ENCODE peak calls at places on chromosomes 7 and 10, in six cellular contexts. One of them, this sample, is unnamed.

GRCh38 chr7:151139071-151139521 is 28.4 kb downstream of the GBX1 start:
- DNase-seq in NCI-H1105 treated with DMSO at 0.1 percent for 48 hours: no peak
- DNase-seq in NCI-H2029: no peak
- DNase-seq in astrocyte: no peak
- DNase-seq in M059J: no peak
- DNase-seq in NCI-H1092: no peak
- DNase-seq in this sample: no peak

GRCh38 chr7:73448609-73449008 is 15.0 kb downstream of the FZD9 start:
- DNase-seq in NCI-H1105 treated with DMSO at 0.1 percent for 48 hours: no peak
- DNase-seq in NCI-H2029: no peak
- DNase-seq in astrocyte: no peak
- DNase-seq in M059J: no peak
- DNase-seq in NCI-H1092: no peak
- DNase-seq in this sample: no peak

GRCh38 chr10:95333997-95334792 is 43.4 kb upstream of the PDLIM1 start:
- DNase-seq in NCI-H1105 treated with DMSO at 0.1 percent for 48 hours: no peak
- DNase-seq in NCI-H2029: no peak
- DNase-seq in astrocyte: peak; percentile 92
- DNase-seq in M059J: peak; percentile 98
- DNase-seq in NCI-H1092: no peak
- DNase-seq in this sample: peak; percentile 85

GRCh38 chr7:44978511-44979366 is at the start of gene MYO1G:
- DNase-seq in NCI-H1105 treated with DMSO at 0.1 percent for 48 hours: no peak
- DNase-seq in NCI-H2029: no peak
- DNase-seq in astrocyte: no peak
- DNase-seq in M059J: no peak
- DNase-seq in NCI-H1092: no peak
- DNase-seq in this sample: no peak

GRCh38 chr10:62082729-62083412 is 181.4 kb downstream of the ARID5B start:
- DNase-seq in NCI-H1105 treated with DMSO at 0.1 percent for 48 hours: no peak
- DNase-seq in NCI-H2029: no peak
- DNase-seq in astrocyte: peak; percentile 69
- DNase-seq in M059J: peak; percentile 34
- DNase-seq in NCI-H1092: no peak
- DNase-seq in this sample: no peak

GRCh38 chr7:117127585-117128168 is 174.4 kb downstream of the ST7 start:
- DNase-seq in NCI-H1105 treated with DMSO at 0.1 percent for 48 hours: peak; percentile 63
- DNase-seq in NCI-H2029: peak; percentile 58
- DNase-seq in astrocyte: peak; percentile 35
- DNase-seq in M059J: peak; percentile 72
- DNase-seq in NCI-H1092: peak; percentile 49
- DNase-seq in this sample: peak; percentile 73

GRCh38 chr7:16960566-16960965 is 78.8 kb upstream of the AGR3 start:
- DNase-seq in NCI-H1105 treated with DMSO at 0.1 percent for 48 hours: no peak
- DNase-seq in NCI-H2029: no peak
- DNase-seq in astrocyte: no peak
- DNase-seq in M059J: no peak
- DNase-seq in NCI-H1092: no peak
- DNase-seq in this sample: no peak

GRCh38 chr7:8973601-8974000 is 540.2 kb downstream of the NXPH1 start:
- DNase-seq in NCI-H1105 treated with DMSO at 0.1 percent for 48 hours: no peak
- DNase-seq in NCI-H2029: no peak
- DNase-seq in astrocyte: no peak
- DNase-seq in M059J: no peak
- DNase-seq in NCI-H1092: no peak
- DNase-seq in this sample: no peak

GRCh38 chr7:91397099-91397498 is 132.9 kb downstream of the FZD1 start:
- DNase-seq in NCI-H1105 treated with DMSO at 0.1 percent for 48 hours: no peak
- DNase-seq in NCI-H2029: no peak
- DNase-seq in astrocyte: peak; percentile 59
- DNase-seq in M059J: no peak
- DNase-seq in NCI-H1092: no peak
- DNase-seq in this sample: no peak

GRCh38 chr7:106064836-106065559 is 47.1 kb downstream of the SYPL1 start:
- DNase-seq in NCI-H1105 treated with DMSO at 0.1 percent for 48 hours: peak; percentile 89
- DNase-seq in NCI-H2029: peak; percentile 74
- DNase-seq in astrocyte: peak; percentile 95
- DNase-seq in M059J: peak; percentile 99
- DNase-seq in NCI-H1092: peak; percentile 75
- DNase-seq in this sample: peak; percentile 99

GRCh38 chr7:74462707-74463100 is 9.0 kb downstream of the GTF2IRD1 start:
- DNase-seq in NCI-H1105 treated with DMSO at 0.1 percent for 48 hours: no peak
- DNase-seq in NCI-H2029: no peak
- DNase-seq in astrocyte: no peak
- DNase-seq in M059J: no peak
- DNase-seq in NCI-H1092: no peak
- DNase-seq in this sample: no peak

GRCh38 chr10:69009360-69009759 is 20.8 kb downstream of the KIFBP start:
- DNase-seq in NCI-H1105 treated with DMSO at 0.1 percent for 48 hours: no peak
- DNase-seq in NCI-H2029: no peak
- DNase-seq in astrocyte: no peak
- DNase-seq in M059J: no peak
- DNase-seq in NCI-H1092: no peak
- DNase-seq in this sample: no peak

GRCh38 chr7:5495581-5496375 is 72.1 kb upstream of the TNRC18 start:
- DNase-seq in NCI-H1105 treated with DMSO at 0.1 percent for 48 hours: no peak
- DNase-seq in NCI-H2029: peak; percentile 74
- DNase-seq in astrocyte: no peak
- DNase-seq in M059J: peak; percentile 67
- DNase-seq in NCI-H1092: peak; percentile 68
- DNase-seq in this sample: peak; percentile 76

GRCh38 chr10:105585753-105586152 is 944.7 kb downstream of the SORCS3 start:
- DNase-seq in NCI-H1105 treated with DMSO at 0.1 percent for 48 hours: no peak
- DNase-seq in NCI-H2029: no peak
- DNase-seq in astrocyte: peak; percentile 66
- DNase-seq in M059J: peak; percentile 48
- DNase-seq in NCI-H1092: no peak
- DNase-seq in this sample: peak; percentile 26

GRCh38 chr10:69467928-69468770 is 16.9 kb downstream of the TSPAN15 start:
- DNase-seq in NCI-H1105 treated with DMSO at 0.1 percent for 48 hours: no peak
- DNase-seq in NCI-H2029: no peak
- DNase-seq in astrocyte: no peak
- DNase-seq in M059J: no peak
- DNase-seq in NCI-H1092: no peak
- DNase-seq in this sample: no peak

GRCh38 chr7:148503900-148504487 is 86.6 kb upstream of the C7orf33 start:
- DNase-seq in NCI-H1105 treated with DMSO at 0.1 percent for 48 hours: peak; percentile 37
- DNase-seq in NCI-H2029: no peak
- DNase-seq in astrocyte: peak; percentile 12
- DNase-seq in M059J: peak; percentile 38
- DNase-seq in NCI-H1092: peak; percentile 27
- DNase-seq in this sample: peak; percentile 42

GRCh38 chr10:132265878-132266496 is 41.8 kb downstream of the STK32C start:
- DNase-seq in NCI-H1105 treated with DMSO at 0.1 percent for 48 hours: no peak
- DNase-seq in NCI-H2029: no peak
- DNase-seq in astrocyte: peak; percentile 25
- DNase-seq in M059J: no peak
- DNase-seq in NCI-H1092: peak; percentile 66
- DNase-seq in this sample: no peak

GRCh38 chr10:100528885-100529472 is 692 bp downstream of the NDUFB8 start:
- DNase-seq in NCI-H1105 treated with DMSO at 0.1 percent for 48 hours: no peak
- DNase-seq in NCI-H2029: no peak
- DNase-seq in astrocyte: no peak
- DNase-seq in M059J: no peak
- DNase-seq in NCI-H1092: no peak
- DNase-seq in this sample: no peak

GRCh38 chr10:76209135-76209534 is 777.7 kb downstream of the LRMDA start:
- DNase-seq in NCI-H1105 treated with DMSO at 0.1 percent for 48 hours: no peak
- DNase-seq in NCI-H2029: no peak
- DNase-seq in astrocyte: no peak
- DNase-seq in M059J: peak; percentile 40
- DNase-seq in NCI-H1092: no peak
- DNase-seq in this sample: no peak

GRCh38 chr7:103127006-103127405 is 21.9 kb downstream of the NAPEPLD start:
- DNase-seq in NCI-H1105 treated with DMSO at 0.1 percent for 48 hours: no peak
- DNase-seq in NCI-H2029: no peak
- DNase-seq in astrocyte: no peak
- DNase-seq in M059J: no peak
- DNase-seq in NCI-H1092: no peak
- DNase-seq in this sample: no peak

GRCh38 chr7:36300696-36301350 is 88.8 kb upstream of the ANLN start:
- DNase-seq in NCI-H1105 treated with DMSO at 0.1 percent for 48 hours: no peak
- DNase-seq in NCI-H2029: no peak
- DNase-seq in astrocyte: no peak
- DNase-seq in M059J: peak; percentile 84
- DNase-seq in NCI-H1092: no peak
- DNase-seq in this sample: peak; percentile 14

GRCh38 chr7:51303142-51303525 is 13.5 kb downstream of the COBL start:
- DNase-seq in NCI-H1105 treated with DMSO at 0.1 percent for 48 hours: no peak
- DNase-seq in NCI-H2029: no peak
- DNase-seq in astrocyte: no peak
- DNase-seq in M059J: no peak
- DNase-seq in NCI-H1092: no peak
- DNase-seq in this sample: no peak

GRCh38 chr7:1274876-1275684 is 42.4 kb downstream of the UNCX start:
- DNase-seq in NCI-H1105 treated with DMSO at 0.1 percent for 48 hours: no peak
- DNase-seq in NCI-H2029: no peak
- DNase-seq in astrocyte: no peak
- DNase-seq in M059J: no peak
- DNase-seq in NCI-H1092: no peak
- DNase-seq in this sample: no peak

GRCh38 chr7:23759556-23760391 is 49.8 kb downstream of the STK31 start:
- DNase-seq in NCI-H1105 treated with DMSO at 0.1 percent for 48 hours: peak; percentile 86
- DNase-seq in NCI-H2029: peak; percentile 58
- DNase-seq in astrocyte: peak; percentile 91
- DNase-seq in M059J: peak; percentile 93
- DNase-seq in NCI-H1092: no peak
- DNase-seq in this sample: peak; percentile 82

GRCh38 chr10:1552415-1552814 is 184.9 kb downstream of the ADARB2 start:
- DNase-seq in NCI-H1105 treated with DMSO at 0.1 percent for 48 hours: no peak
- DNase-seq in NCI-H2029: no peak
- DNase-seq in astrocyte: no peak
- DNase-seq in M059J: no peak
- DNase-seq in NCI-H1092: no peak
- DNase-seq in this sample: no peak

GRCh38 chr7:151312356-151312755 is 29.3 kb upstream of the NUB1 start:
- DNase-seq in NCI-H1105 treated with DMSO at 0.1 percent for 48 hours: no peak
- DNase-seq in NCI-H2029: no peak
- DNase-seq in astrocyte: no peak
- DNase-seq in M059J: no peak
- DNase-seq in NCI-H1092: no peak
- DNase-seq in this sample: no peak

GRCh38 chr10:122154034-122154732 is 116.9 kb upstream of the BTBD16 start:
- DNase-seq in NCI-H1105 treated with DMSO at 0.1 percent for 48 hours: no peak
- DNase-seq in NCI-H2029: no peak
- DNase-seq in astrocyte: no peak
- DNase-seq in M059J: no peak
- DNase-seq in NCI-H1092: no peak
- DNase-seq in this sample: no peak

GRCh38 chr7:99407849-99408346 is 499 bp downstream of the PDAP1 start:
- DNase-seq in NCI-H1105 treated with DMSO at 0.1 percent for 48 hours: peak; percentile 28
- DNase-seq in NCI-H2029: peak; percentile 44
- DNase-seq in astrocyte: peak; percentile 79
- DNase-seq in M059J: peak; percentile 78
- DNase-seq in NCI-H1092: no peak
- DNase-seq in this sample: peak; percentile 67

GRCh38 chr7:5997210-5997808 is 11.5 kb downstream of the PMS2 start:
- DNase-seq in NCI-H1105 treated with DMSO at 0.1 percent for 48 hours: peak; percentile 69
- DNase-seq in NCI-H2029: no peak
- DNase-seq in astrocyte: peak; percentile 44
- DNase-seq in M059J: peak; percentile 68
- DNase-seq in NCI-H1092: peak; percentile 32
- DNase-seq in this sample: peak; percentile 62

GRCh38 chr7:154879629-154880028 is 123.3 kb downstream of the PAXIP1 start:
- DNase-seq in NCI-H1105 treated with DMSO at 0.1 percent for 48 hours: peak; percentile 86
- DNase-seq in NCI-H2029: peak; percentile 97
- DNase-seq in astrocyte: no peak
- DNase-seq in M059J: no peak
- DNase-seq in NCI-H1092: peak; percentile 92
- DNase-seq in this sample: no peak

GRCh38 chr10:96259884-96260511 is 11.4 kb downstream of the BLNK start:
- DNase-seq in NCI-H1105 treated with DMSO at 0.1 percent for 48 hours: no peak
- DNase-seq in NCI-H2029: no peak
- DNase-seq in astrocyte: no peak
- DNase-seq in M059J: no peak
- DNase-seq in NCI-H1092: no peak
- DNase-seq in this sample: no peak

GRCh38 chr7:159075563-159076238 is 69.0 kb downstream of the VIPR2 start:
- DNase-seq in NCI-H1105 treated with DMSO at 0.1 percent for 48 hours: no peak
- DNase-seq in NCI-H2029: no peak
- DNase-seq in astrocyte: no peak
- DNase-seq in M059J: no peak
- DNase-seq in NCI-H1092: no peak
- DNase-seq in this sample: no peak

GRCh38 chr7:85622059-85622458 is 435.2 kb upstream of the SEMA3D start:
- DNase-seq in NCI-H1105 treated with DMSO at 0.1 percent for 48 hours: no peak
- DNase-seq in NCI-H2029: no peak
- DNase-seq in astrocyte: no peak
- DNase-seq in M059J: no peak
- DNase-seq in NCI-H1092: no peak
- DNase-seq in this sample: no peak

This sample was measured in MCF 10A.